ENCODE peak calls at places on chromosomes 6 and 20, in four cellular contexts. E is HL-60, X is GM12878, O is K562. P is an unnamed sample.

GRCh38 chr6:154653853-154654252 is 79.4 kb upstream of the SCAF8 start:
- DNase-seq in O (no peak), E (no peak), X (no peak), P (no peak)

GRCh38 chr6:69265706-69266105 is 531.1 kb downstream of the LMBRD1 start:
- DNase-seq in O (no peak), E (no peak), X (no peak), P (no peak)

GRCh38 chr6:113690255-113690956 is 166.7 kb upstream of the MARCKS start:
- DNase-seq in E (peak; percentile 20), X (peak; percentile 34), O (no peak), P (no peak)

GRCh38 chr6:27451660-27452390 is 21.1 kb downstream of the ZNF184 start:
- DNase-seq in O (no peak), X (no peak), E (no peak), P (no peak)

GRCh38 chr6:5006182-5006581 is 2.3 kb upstream of the RPP40 start:
- DNase-seq in O (no peak), X (no peak), E (no peak), P (no peak)

GRCh38 chr6:70547313-70547712 is 19.4 kb upstream of the SDHAF4 start:
- DNase-seq in X (no peak), E (no peak), O (no peak), P (no peak)

GRCh38 chr20:22342410-22342809 is 242.0 kb downstream of the FOXA2 start:
- DNase-seq in X (no peak), O (no peak), E (no peak), P (no peak)

GRCh38 chr20:39670987-39671386 is 708.8 kb downstream of the DHX35 start:
- DNase-seq in E (no peak), O (no peak), X (no peak), P (no peak)

GRCh38 chr6:14763139-14763538 is 482.7 kb upstream of the JARID2 start:
- DNase-seq in E (no peak), O (peak; percentile 22), X (no peak), P (no peak)

DNA sequence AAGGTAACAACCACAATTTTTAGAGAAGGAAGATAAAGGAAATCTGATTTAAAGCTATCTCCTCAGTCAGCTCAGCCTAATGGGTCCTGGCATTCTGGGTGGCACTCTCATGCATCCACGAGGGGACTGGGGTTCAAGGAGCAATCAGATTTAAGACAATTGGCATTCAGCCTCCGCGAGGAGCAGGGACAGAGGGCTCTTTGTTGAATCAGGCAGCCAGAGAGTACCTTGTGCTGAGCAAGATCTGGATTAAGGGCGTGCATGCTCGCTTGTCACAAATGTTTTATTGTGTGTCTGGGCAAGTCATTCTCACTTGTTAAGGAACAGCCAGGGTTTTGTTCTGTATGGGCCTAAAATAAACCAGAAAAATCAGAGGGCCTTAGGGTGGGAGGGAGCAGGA is 475.3 kb upstream of the NRSN1 start:
- DNase-seq in X (no peak), E (no peak), O (no peak), P (no peak)
- TF ChIP-seq SPI1 in X (no peak), E (no peak), O (no peak), P (no peak)

GRCh38 chr6:8589941-8590676 is 154.8 kb upstream of the SLC35B3 start:
- DNase-seq in O (no peak), X (no peak), E (no peak), P (no peak)
- TF ChIP-seq SPI1 in O (no peak), X (no peak), E (no peak), P (no peak)

GRCh38 chr20:46844965-46845364 is 49.7 kb upstream of the EYA2 start:
- DNase-seq in X (no peak), O (no peak), E (no peak), P (no peak)

GRCh38 chr20:46837083-46837482 is 57.6 kb upstream of the EYA2 start:
- DNase-seq in O (no peak), X (no peak), E (no peak), P (no peak)

GRCh38 chr20:46835418-46835817 is 59.2 kb upstream of the EYA2 start:
- DNase-seq in O (no peak), E (no peak), X (no peak), P (no peak)

GRCh38 chr20:46838002-46838401 is 56.6 kb upstream of the EYA2 start:
- DNase-seq in O (no peak), E (no peak), X (no peak), P (no peak)

DNA sequence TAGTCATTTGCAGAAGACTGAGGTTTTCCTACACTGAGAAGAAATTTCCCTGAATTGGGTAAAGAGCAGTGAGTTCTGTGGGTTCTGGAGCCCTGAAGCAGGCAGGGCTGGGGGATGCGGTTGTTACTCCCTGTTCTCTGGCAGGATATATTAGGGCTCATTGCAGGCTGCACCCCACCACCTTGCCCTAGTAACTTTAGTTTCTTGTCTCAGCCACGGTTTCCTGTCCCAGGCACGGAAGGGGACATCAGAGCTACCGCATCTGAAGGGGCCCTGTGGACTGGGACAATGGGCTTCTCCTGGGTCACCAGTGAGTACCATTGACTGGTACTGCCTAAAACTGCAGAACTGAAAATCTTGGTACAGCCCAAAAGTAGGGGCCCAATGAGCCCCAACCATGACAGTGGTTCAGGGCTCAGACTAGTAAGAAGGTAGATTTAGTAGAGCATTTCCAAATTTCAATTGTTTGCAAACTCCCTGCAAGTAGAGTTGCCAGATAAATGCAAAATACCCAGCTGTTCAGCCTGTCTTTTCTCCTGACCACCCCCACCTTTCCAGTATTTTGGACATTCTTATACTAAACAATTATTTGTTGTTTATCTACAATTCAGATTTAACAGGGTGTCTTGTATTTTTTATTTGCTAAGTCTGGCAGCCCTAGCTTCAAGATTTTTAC is 54.5 kb upstream of the EYA2 start:
- DNase-seq in X (no peak), O (no peak), E (no peak), P (no peak)
- TF ChIP-seq SPI1 in X (no peak), O (no peak), E (no peak), P (no peak)

DNA sequence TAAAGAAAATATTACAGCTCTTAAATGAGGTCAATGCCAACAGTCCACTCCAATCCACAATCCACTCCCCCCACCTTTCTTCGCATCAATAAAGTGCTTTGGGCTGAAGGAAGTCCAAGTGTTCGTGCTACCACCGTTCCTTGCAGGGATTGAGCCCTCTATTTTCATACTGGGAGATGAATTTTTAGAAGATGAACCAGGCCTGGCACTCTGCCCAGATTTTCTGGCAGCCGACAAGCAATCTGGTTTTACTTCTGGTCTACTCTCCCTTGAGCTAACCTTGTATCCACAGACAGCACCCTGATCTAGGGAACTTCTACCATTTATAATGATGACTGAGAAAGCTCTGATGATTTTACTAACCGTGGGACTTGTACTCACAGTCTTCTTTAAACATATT is 72.3 kb downstream of the BTBD9 start:
- DNase-seq in E (no peak), X (no peak), O (no peak), P (no peak)
- TF ChIP-seq SPI1 in E (no peak), X (no peak), O (no peak), P (no peak)

GRCh38 chr6:100382031-100382430 is 82.7 kb downstream of the SIM1 start:
- DNase-seq in E (no peak), O (no peak), X (no peak), P (no peak)

GRCh38 chr6:100381111-100381510 is 83.6 kb downstream of the SIM1 start:
- DNase-seq in X (no peak), O (no peak), E (no peak), P (no peak)

GRCh38 chr6:100379386-100379785 is 85.3 kb downstream of the SIM1 start:
- DNase-seq in X (no peak), E (peak; percentile 5), O (no peak), P (no peak)

GRCh38 chr6:100378576-100378975 is 86.1 kb downstream of the SIM1 start:
- DNase-seq in O (no peak), E (no peak), X (no peak), P (no peak)

DNA sequence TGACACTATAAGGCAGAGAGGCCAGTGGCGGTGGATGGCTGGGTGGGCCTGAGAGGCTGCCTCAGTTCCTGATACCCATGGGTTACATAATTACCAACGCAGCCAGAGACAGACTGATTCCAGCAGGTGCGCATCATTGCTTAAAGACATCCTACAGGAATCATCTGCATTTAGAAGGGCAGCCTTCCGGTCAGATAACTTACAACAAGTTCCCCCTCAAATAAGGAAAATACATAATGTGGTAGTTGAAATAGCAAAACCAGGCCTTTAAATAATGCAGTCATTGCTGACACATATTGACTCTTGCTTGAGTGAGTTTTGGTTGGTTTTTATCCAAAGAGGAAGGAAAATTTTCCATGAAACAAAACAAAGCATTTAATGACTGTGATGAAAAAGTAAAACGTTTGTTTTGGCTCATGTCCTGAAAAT is 81.9 kb downstream of the SIM1 start:
- DNase-seq in O (no peak), E (no peak), X (no peak), P (no peak)
- TF ChIP-seq SPI1 in O (no peak), E (no peak), X (no peak), P (no peak)

GRCh38 chr20:44648579-44648978 is 2.9 kb downstream of the ADA start:
- DNase-seq in E (no peak), X (no peak), O (no peak), P (no peak)

GRCh38 chr20:44646023-44646640 is 5.4 kb downstream of the ADA start:
- DNase-seq in O (peak; percentile 6), E (peak; percentile 93), X (peak; percentile 90), P (no peak)

GRCh38 chr20:44644384-44645131 is 6.9 kb downstream of the ADA start:
- DNase-seq in O (no peak), E (peak; percentile 60), X (peak; percentile 70), P (no peak)

GRCh38 chr20:44648068-44648467 is 3.4 kb downstream of the ADA start:
- DNase-seq in O (peak; percentile 4), E (no peak), X (no peak), P (no peak)

DNA sequence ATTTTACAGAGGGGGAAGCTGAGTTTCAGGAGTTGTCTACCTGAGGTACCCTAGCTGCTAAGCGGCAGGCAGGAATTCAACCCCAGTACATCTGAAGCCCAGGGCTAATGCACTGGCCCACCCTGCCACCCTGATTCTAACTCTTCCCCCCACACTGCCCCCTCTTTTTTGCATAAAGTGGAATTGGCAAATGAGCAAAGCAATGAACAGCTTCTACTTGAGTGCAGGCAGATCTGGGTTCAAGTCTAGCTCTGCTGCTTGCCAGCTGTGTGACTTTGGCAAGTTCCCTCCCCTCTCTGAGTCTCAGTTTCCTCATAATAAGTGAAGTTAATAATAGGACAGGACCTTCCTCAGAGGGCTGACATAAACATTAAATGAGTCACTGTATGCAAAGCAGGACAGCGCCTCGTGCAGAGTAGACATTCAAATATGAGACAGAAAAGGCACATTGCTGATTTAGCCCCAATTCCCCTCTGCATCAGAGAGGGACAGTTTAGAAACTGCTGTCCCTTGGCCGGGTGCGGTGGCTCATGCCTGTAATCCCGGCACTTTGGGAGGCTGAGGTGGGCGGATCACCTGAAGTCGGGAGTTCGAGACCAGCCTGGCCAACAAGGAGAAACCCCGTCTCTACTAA is 4.7 kb downstream of the ADA start:
- DNase-seq in O (peak; percentile 5), E (peak; percentile 47), X (peak; percentile 90), P (no peak)
- TF ChIP-seq SPI1 in O (no peak), E (no peak), X (no peak), P (peak; percentile 14)